ENCODE peak calls at places on chromosomes 5 and 9, in seven cellular contexts. N, A, G, T, P, O and B are unnamed samples.

GRCh38 chr5:136249678-136250266 is 56.8 kb upstream of the SMIM32 start:
- DNase-seq in O (peak; percentile 71), N (peak; percentile 26), T (no peak), A (peak; percentile 46), G (peak; percentile 86), P (peak; percentile 83), B (peak; percentile 71)

GRCh38 chr9:108130896-108131295 is 641.3 kb upstream of the KLF4 start:
- DNase-seq in N (no peak), T (no peak), P (no peak), G (no peak), A (no peak), O (no peak), B (no peak)

GRCh38 chr9:106956971-106957370 is 94.0 kb downstream of the ZNF462 start:
- DNase-seq in N (no peak), A (no peak), P (no peak), G (no peak), T (no peak), O (no peak), B (no peak)

GRCh38 chr9:123373941-123374340 is 17.9 kb downstream of the CRB2 start:
- DNase-seq in O (peak; percentile 81), A (peak; percentile 55), N (no peak), P (no peak), G (peak; percentile 86), T (no peak), B (no peak)

GRCh38 chr9:73680831-73681230 is 529.2 kb downstream of the ANXA1 start:
- DNase-seq in T (no peak), G (no peak), O (peak; percentile 27), N (no peak), A (no peak), P (no peak), B (no peak)

GRCh38 chr5:176889321-176890280 is 9.5 kb downstream of the HK3 start:
- DNase-seq in N (no peak), O (no peak), T (no peak), A (no peak), P (no peak), G (no peak), B (no peak)

GRCh38 chr5:8241558-8241957 is 372.6 kb downstream of the MTRR start:
- DNase-seq in P (no peak), A (no peak), O (no peak), N (no peak), T (no peak), G (no peak), B (no peak)

GRCh38 chr5:102781786-102782185 is 26.7 kb downstream of the PAM start:
- DNase-seq in G (no peak), O (no peak), N (no peak), P (no peak), T (no peak), A (no peak), B (no peak)

GRCh38 chr9:37675661-37676060 is 24.9 kb downstream of the FRMPD1 start:
- DNase-seq in N (no peak), T (no peak), G (no peak), A (no peak), P (peak; percentile 10), O (no peak), B (no peak)

GRCh38 chr9:534886-535285 is 306.6 kb upstream of the DMRT1 start:
- DNase-seq in T (no peak), N (no peak), G (no peak), O (no peak), P (peak; percentile 23), A (no peak), B (no peak)

GRCh38 chr5:143561248-143561647 is 157.8 kb upstream of the NR3C1 start:
- DNase-seq in G (peak; percentile 48), P (peak; percentile 58), N (no peak), T (no peak), O (no peak), A (no peak), B (no peak)

GRCh38 chr5:83562207-83562606 is 90.7 kb downstream of the VCAN start:
- DNase-seq in G (no peak), T (no peak), O (no peak), A (no peak), N (no peak), P (no peak), B (no peak)

GRCh38 chr9:2087500-2088313 is 72.6 kb downstream of the SMARCA2 start:
- DNase-seq in G (no peak), O (peak; percentile 87), A (no peak), T (no peak), P (peak; percentile 24), N (peak; percentile 71), B (peak; percentile 34)

GRCh38 chr9:38294561-38294960 is 97.9 kb upstream of the ALDH1B1 start:
- DNase-seq in N (no peak), G (no peak), P (no peak), T (no peak), O (no peak), A (no peak), B (no peak)

GRCh38 chr9:26369096-26369495 is 523.5 kb downstream of the CAAP1 start:
- DNase-seq in O (no peak), A (no peak), P (no peak), G (no peak), T (no peak), N (no peak), B (no peak)

GRCh38 chr5:141605523-141606277 is 13.1 kb downstream of the DIAPH1 start:
- DNase-seq in G (no peak), T (peak; percentile 64), A (no peak), P (no peak), N (peak; percentile 84), O (no peak), B (no peak)

GRCh38 chr9:68749579-68750159 is 44.6 kb downstream of the PIP5K1B start:
- DNase-seq in O (peak; percentile 89), T (no peak), G (no peak), A (no peak), P (no peak), N (no peak), B (no peak)

GRCh38 chr5:8730194-8730593 is 815.7 kb downstream of the SEMA5A start:
- DNase-seq in A (no peak), G (no peak), O (no peak), T (no peak), N (no peak), P (no peak), B (no peak)

GRCh38 chr5:38681024-38681805 is 124.8 kb upstream of the LIFR start:
- DNase-seq in T (no peak), A (no peak), P (no peak), O (no peak), G (no peak), N (no peak), B (no peak)

GRCh38 chr5:179907570-179908324 is at the start of gene TBC1D9B:
- DNase-seq in A (peak; percentile 47), G (peak; percentile 85), P (peak; percentile 69), N (peak; percentile 85), T (peak; percentile 69), O (peak; percentile 61), B (peak; percentile 93)

GRCh38 chr9:136826703-136827582 is 15.3 kb upstream of the AJM1 start:
- DNase-seq in G (no peak), N (no peak), P (peak; percentile 71), A (no peak), O (no peak), T (no peak), B (no peak)

GRCh38 chr9:112925058-112925641 is 34.5 kb upstream of the SLC46A2 start:
- DNase-seq in N (no peak), O (peak; percentile 61), P (peak; percentile 13), A (peak; percentile 28), T (no peak), G (peak; percentile 68), B (peak; percentile 41)

GRCh38 chr9:35907732-35908483 is 1.4 kb upstream of the SPAAR start:
- DNase-seq in A (no peak), P (peak; percentile 62), O (peak; percentile 96), G (peak; percentile 90), N (no peak), T (no peak), B (no peak)

GRCh38 chr9:134375011-134375390 is 48.7 kb downstream of the RXRA start:
- DNase-seq in O (no peak), G (no peak), P (peak; percentile 59), N (no peak), A (no peak), T (no peak), B (no peak)

GRCh38 chr5:107799306-107799705 is 128.6 kb upstream of the EFNA5 start:
- DNase-seq in A (no peak), T (no peak), P (no peak), O (no peak), N (no peak), G (no peak), B (no peak)

GRCh38 chr9:114908796-114909448 is 21.5 kb downstream of the TNFSF8 start:
- DNase-seq in O (peak; percentile 60), G (peak; percentile 47), N (no peak), P (no peak), T (no peak), A (no peak), B (no peak)

GRCh38 chr5:113513384-113514262 is at the start of gene YTHDC2:
- DNase-seq in G (peak; percentile 96), N (peak; percentile 88), P (peak; percentile 88), T (peak; percentile 88), A (peak; percentile 82), O (peak; percentile 96), B (peak; percentile 90)

GRCh38 chr5:143896981-143897380 is 85.0 kb downstream of the HMHB1 start:
- DNase-seq in P (no peak), O (no peak), T (no peak), G (no peak), A (no peak), N (no peak), B (no peak)

GRCh38 chr5:156595132-156595787 is 254.8 kb upstream of the PPP1R2B start:
- DNase-seq in T (no peak), A (no peak), N (no peak), P (no peak), G (no peak), O (peak; percentile 7), B (no peak)

GRCh38 chr5:147882586-147883313 is 4.2 kb downstream of the SCGB3A2 start:
- DNase-seq in O (peak; percentile 74), T (no peak), P (no peak), A (no peak), G (no peak), N (no peak), B (no peak)

GRCh38 chr9:99011161-99011709 is 67.5 kb downstream of the COL15A1 start:
- DNase-seq in O (peak; percentile 87), N (peak; percentile 61), A (no peak), P (no peak), T (no peak), G (no peak), B (no peak)

GRCh38 chr5:127340606-127341005 is 50.0 kb downstream of the MEGF10 start:
- DNase-seq in N (no peak), A (no peak), P (no peak), G (no peak), O (no peak), T (no peak), B (no peak)

GRCh38 chr9:128203842-128204551 is 818 bp downstream of the DNM1 start:
- DNase-seq in P (peak; percentile 72), T (no peak), O (peak; percentile 83), A (peak; percentile 36), G (peak; percentile 85), N (no peak), B (peak; percentile 59)

GRCh38 chr9:132068604-132069003 is 11.1 kb downstream of the MED27 start:
- DNase-seq in P (no peak), O (no peak), N (no peak), A (no peak), T (no peak), G (no peak), B (no peak)

GRCh38 chr5:148179234-148179824 is 11.0 kb downstream of the SPINK14 start:
- DNase-seq in G (no peak), T (no peak), P (peak; percentile 52), N (peak; percentile 61), A (no peak), O (peak; percentile 69), B (peak; percentile 11)

GRCh38 chr5:122694884-122695283 is 80.0 kb upstream of the SNX2 start:
- DNase-seq in O (no peak), A (no peak), P (no peak), G (no peak), T (no peak), N (no peak), B (no peak)